ENCODE peak calls at places on chromosomes 2 and 18, in eight cellular contexts. One of them, this sample, is unnamed.

GRCh38 chr18:32552421-32553030 is 81.8 kb upstream of the GAREM1 start:
- DNase-seq in cardiac fibroblast: peak
- DNase-seq in neuronal stem cell: no peak
- DNase-seq in pulmonary artery endothelial cell: peak
- DNase-seq in mesothelial cell of epicardium: no peak
- DNase-seq in tibial nerve: no peak
- DNase-seq in ELR: peak
- DNase-seq in cardiac muscle cell: peak
- DNase-seq in this sample: peak

GRCh38 chr18:2538236-2538635 is 33.1 kb downstream of the METTL4 start:
- DNase-seq in cardiac fibroblast: no peak
- DNase-seq in neuronal stem cell: no peak
- DNase-seq in pulmonary artery endothelial cell: no peak
- DNase-seq in mesothelial cell of epicardium: no peak
- DNase-seq in tibial nerve: no peak
- DNase-seq in ELR: no peak
- DNase-seq in cardiac muscle cell: no peak
- DNase-seq in this sample: no peak

GRCh38 chr18:61194726-61195125 is 138.5 kb upstream of the CDH20 start:
- DNase-seq in cardiac fibroblast: no peak
- DNase-seq in neuronal stem cell: no peak
- DNase-seq in pulmonary artery endothelial cell: no peak
- DNase-seq in mesothelial cell of epicardium: no peak
- DNase-seq in tibial nerve: no peak
- DNase-seq in ELR: no peak
- DNase-seq in cardiac muscle cell: no peak
- DNase-seq in this sample: no peak

GRCh38 chr2:118718921-118719320 is 128.5 kb downstream of the EN1 start:
- DNase-seq in cardiac fibroblast: no peak
- DNase-seq in neuronal stem cell: no peak
- DNase-seq in pulmonary artery endothelial cell: no peak
- DNase-seq in mesothelial cell of epicardium: no peak
- DNase-seq in tibial nerve: no peak
- DNase-seq in ELR: no peak
- DNase-seq in cardiac muscle cell: no peak
- DNase-seq in this sample: no peak

GRCh38 chr2:128386066-128386465 is 67.4 kb upstream of the HS6ST1 start:
- DNase-seq in cardiac fibroblast: no peak
- DNase-seq in neuronal stem cell: no peak
- DNase-seq in pulmonary artery endothelial cell: no peak
- DNase-seq in mesothelial cell of epicardium: peak
- DNase-seq in tibial nerve: no peak
- DNase-seq in ELR: no peak
- DNase-seq in cardiac muscle cell: no peak
- DNase-seq in this sample: no peak

GRCh38 chr2:12282780-12283695 is 433.7 kb upstream of the TRIB2 start:
- DNase-seq in cardiac fibroblast: no peak
- DNase-seq in neuronal stem cell: no peak
- DNase-seq in pulmonary artery endothelial cell: no peak
- DNase-seq in mesothelial cell of epicardium: no peak
- DNase-seq in tibial nerve: no peak
- DNase-seq in ELR: no peak
- DNase-seq in cardiac muscle cell: no peak
- DNase-seq in this sample: no peak

GRCh38 chr2:174342600-174343342 is 8.0 kb downstream of the SP9 start:
- DNase-seq in cardiac fibroblast: no peak
- DNase-seq in neuronal stem cell: peak
- DNase-seq in pulmonary artery endothelial cell: no peak
- DNase-seq in mesothelial cell of epicardium: no peak
- DNase-seq in tibial nerve: no peak
- DNase-seq in ELR: no peak
- DNase-seq in cardiac muscle cell: no peak
- DNase-seq in this sample: no peak

GRCh38 chr2:126945118-126945517 is 46.4 kb downstream of the TEX51 start:
- DNase-seq in cardiac fibroblast: no peak
- DNase-seq in neuronal stem cell: no peak
- DNase-seq in pulmonary artery endothelial cell: no peak
- DNase-seq in mesothelial cell of epicardium: no peak
- DNase-seq in tibial nerve: no peak
- DNase-seq in ELR: no peak
- DNase-seq in cardiac muscle cell: no peak
- DNase-seq in this sample: peak

GRCh38 chr2:87403893-87404175 is 344.1 kb upstream of the PLGLB2 start:
- DNase-seq in cardiac fibroblast: no peak
- DNase-seq in neuronal stem cell: no peak
- DNase-seq in pulmonary artery endothelial cell: no peak
- DNase-seq in mesothelial cell of epicardium: no peak
- DNase-seq in tibial nerve: no peak
- DNase-seq in ELR: no peak
- DNase-seq in cardiac muscle cell: no peak
- DNase-seq in this sample: no peak

GRCh38 chr18:76874643-76875389 is 52.5 kb downstream of the ZNF236 start:
- DNase-seq in cardiac fibroblast: no peak
- DNase-seq in neuronal stem cell: no peak
- DNase-seq in pulmonary artery endothelial cell: no peak
- DNase-seq in mesothelial cell of epicardium: no peak
- DNase-seq in tibial nerve: no peak
- DNase-seq in ELR: no peak
- DNase-seq in cardiac muscle cell: no peak
- DNase-seq in this sample: no peak

GRCh38 chr18:44107187-44107586 is 573.5 kb upstream of the SETBP1 start:
- DNase-seq in cardiac fibroblast: peak
- DNase-seq in neuronal stem cell: no peak
- DNase-seq in pulmonary artery endothelial cell: no peak
- DNase-seq in mesothelial cell of epicardium: no peak
- DNase-seq in tibial nerve: no peak
- DNase-seq in ELR: no peak
- DNase-seq in cardiac muscle cell: no peak
- DNase-seq in this sample: no peak

GRCh38 chr2:69062307-69062706 is 49.3 kb downstream of the ANTXR1 start:
- DNase-seq in cardiac fibroblast: peak
- DNase-seq in neuronal stem cell: no peak
- DNase-seq in pulmonary artery endothelial cell: no peak
- DNase-seq in mesothelial cell of epicardium: no peak
- DNase-seq in tibial nerve: no peak
- DNase-seq in ELR: no peak
- DNase-seq in cardiac muscle cell: no peak
- DNase-seq in this sample: no peak

GRCh38 chr2:163887182-163887581 is 151.4 kb upstream of the FIGN start:
- DNase-seq in cardiac fibroblast: no peak
- DNase-seq in neuronal stem cell: no peak
- DNase-seq in pulmonary artery endothelial cell: no peak
- DNase-seq in mesothelial cell of epicardium: no peak
- DNase-seq in tibial nerve: no peak
- DNase-seq in ELR: peak
- DNase-seq in cardiac muscle cell: no peak
- DNase-seq in this sample: no peak

GRCh38 chr2:217996345-217996744 is 6.5 kb downstream of the TNS1 start:
- DNase-seq in cardiac fibroblast: peak
- DNase-seq in neuronal stem cell: no peak
- DNase-seq in pulmonary artery endothelial cell: no peak
- DNase-seq in mesothelial cell of epicardium: no peak
- DNase-seq in tibial nerve: no peak
- DNase-seq in ELR: peak
- DNase-seq in cardiac muscle cell: no peak
- DNase-seq in this sample: no peak

GRCh38 chr2:72271766-72272615 is 124.3 kb upstream of the CYP26B1 start:
- DNase-seq in cardiac fibroblast: no peak
- DNase-seq in neuronal stem cell: no peak
- DNase-seq in pulmonary artery endothelial cell: peak
- DNase-seq in mesothelial cell of epicardium: no peak
- DNase-seq in tibial nerve: no peak
- DNase-seq in ELR: no peak
- DNase-seq in cardiac muscle cell: no peak
- DNase-seq in this sample: no peak

GRCh38 chr18:36397033-36397432 is 99.5 kb downstream of the FHOD3 start:
- DNase-seq in cardiac fibroblast: no peak
- DNase-seq in neuronal stem cell: no peak
- DNase-seq in pulmonary artery endothelial cell: no peak
- DNase-seq in mesothelial cell of epicardium: no peak
- DNase-seq in tibial nerve: no peak
- DNase-seq in ELR: no peak
- DNase-seq in cardiac muscle cell: no peak
- DNase-seq in this sample: no peak

GRCh38 chr2:236887519-236887918 is 198.2 kb upstream of the COPS8 start:
- DNase-seq in cardiac fibroblast: peak
- DNase-seq in neuronal stem cell: no peak
- DNase-seq in pulmonary artery endothelial cell: peak
- DNase-seq in mesothelial cell of epicardium: no peak
- DNase-seq in tibial nerve: no peak
- DNase-seq in ELR: peak
- DNase-seq in cardiac muscle cell: no peak
- DNase-seq in this sample: no peak

GRCh38 chr2:7613831-7614230 is 696.6 kb downstream of the RNF144A start:
- DNase-seq in cardiac fibroblast: no peak
- DNase-seq in neuronal stem cell: no peak
- DNase-seq in pulmonary artery endothelial cell: no peak
- DNase-seq in mesothelial cell of epicardium: no peak
- DNase-seq in tibial nerve: no peak
- DNase-seq in ELR: no peak
- DNase-seq in cardiac muscle cell: no peak
- DNase-seq in this sample: no peak

GRCh38 chr18:44564922-44565321 is 115.8 kb upstream of the SETBP1 start:
- DNase-seq in cardiac fibroblast: peak
- DNase-seq in neuronal stem cell: no peak
- DNase-seq in pulmonary artery endothelial cell: no peak
- DNase-seq in mesothelial cell of epicardium: no peak
- DNase-seq in tibial nerve: no peak
- DNase-seq in ELR: no peak
- DNase-seq in cardiac muscle cell: peak
- DNase-seq in this sample: no peak

GRCh38 chr2:69013837-69014796 is 1.1 kb downstream of the ANTXR1 start:
- DNase-seq in cardiac fibroblast: peak
- DNase-seq in neuronal stem cell: no peak
- DNase-seq in pulmonary artery endothelial cell: no peak
- DNase-seq in mesothelial cell of epicardium: no peak
- DNase-seq in tibial nerve: no peak
- DNase-seq in ELR: peak
- DNase-seq in cardiac muscle cell: peak
- DNase-seq in this sample: peak

GRCh38 chr2:85846411-85846810 is 42.4 kb downstream of the ST3GAL5 start:
- DNase-seq in cardiac fibroblast: peak
- DNase-seq in neuronal stem cell: no peak
- DNase-seq in pulmonary artery endothelial cell: no peak
- DNase-seq in mesothelial cell of epicardium: no peak
- DNase-seq in tibial nerve: no peak
- DNase-seq in ELR: peak
- DNase-seq in cardiac muscle cell: no peak
- DNase-seq in this sample: no peak

GRCh38 chr2:185201063-185201462 is 537.5 kb upstream of the FSIP2 start:
- DNase-seq in cardiac fibroblast: no peak
- DNase-seq in neuronal stem cell: no peak
- DNase-seq in pulmonary artery endothelial cell: no peak
- DNase-seq in mesothelial cell of epicardium: no peak
- DNase-seq in tibial nerve: no peak
- DNase-seq in ELR: no peak
- DNase-seq in cardiac muscle cell: no peak
- DNase-seq in this sample: no peak

GRCh38 chr2:105752691-105753090 is 8.0 kb downstream of the NCK2 start:
- DNase-seq in cardiac fibroblast: no peak
- DNase-seq in neuronal stem cell: no peak
- DNase-seq in pulmonary artery endothelial cell: no peak
- DNase-seq in mesothelial cell of epicardium: no peak
- DNase-seq in tibial nerve: no peak
- DNase-seq in ELR: no peak
- DNase-seq in cardiac muscle cell: no peak
- DNase-seq in this sample: no peak

GRCh38 chr2:188316791-188317423 is 25.2 kb downstream of the GULP1 start:
- DNase-seq in cardiac fibroblast: no peak
- DNase-seq in neuronal stem cell: no peak
- DNase-seq in pulmonary artery endothelial cell: no peak
- DNase-seq in mesothelial cell of epicardium: no peak
- DNase-seq in tibial nerve: no peak
- DNase-seq in ELR: no peak
- DNase-seq in cardiac muscle cell: no peak
- DNase-seq in this sample: no peak

GRCh38 chr18:77146249-77147080 is 13.9 kb upstream of the MBP start:
- DNase-seq in cardiac fibroblast: no peak
- DNase-seq in neuronal stem cell: no peak
- DNase-seq in pulmonary artery endothelial cell: no peak
- DNase-seq in mesothelial cell of epicardium: no peak
- DNase-seq in tibial nerve: no peak
- DNase-seq in ELR: no peak
- DNase-seq in cardiac muscle cell: no peak
- DNase-seq in this sample: no peak

GRCh38 chr18:29087616-29088246 is 910.8 kb upstream of the CDH2 start:
- DNase-seq in cardiac fibroblast: no peak
- DNase-seq in neuronal stem cell: no peak
- DNase-seq in pulmonary artery endothelial cell: no peak
- DNase-seq in mesothelial cell of epicardium: no peak
- DNase-seq in tibial nerve: no peak
- DNase-seq in ELR: no peak
- DNase-seq in cardiac muscle cell: no peak
- DNase-seq in this sample: no peak

GRCh38 chr2:121664086-121664485 is 14.8 kb upstream of the CLASP1 start:
- DNase-seq in cardiac fibroblast: no peak
- DNase-seq in neuronal stem cell: no peak
- DNase-seq in pulmonary artery endothelial cell: no peak
- DNase-seq in mesothelial cell of epicardium: no peak
- DNase-seq in tibial nerve: no peak
- DNase-seq in ELR: peak
- DNase-seq in cardiac muscle cell: no peak
- DNase-seq in this sample: no peak

GRCh38 chr2:1641498-1641897 is 102.8 kb downstream of the PXDN start:
- DNase-seq in cardiac fibroblast: no peak
- DNase-seq in neuronal stem cell: peak
- DNase-seq in pulmonary artery endothelial cell: no peak
- DNase-seq in mesothelial cell of epicardium: no peak
- DNase-seq in tibial nerve: no peak
- DNase-seq in ELR: no peak
- DNase-seq in cardiac muscle cell: peak
- DNase-seq in this sample: no peak

GRCh38 chr2:72115361-72116080 is 32.1 kb downstream of the CYP26B1 start:
- DNase-seq in cardiac fibroblast: peak
- DNase-seq in neuronal stem cell: no peak
- DNase-seq in pulmonary artery endothelial cell: peak
- DNase-seq in mesothelial cell of epicardium: peak
- DNase-seq in tibial nerve: no peak
- DNase-seq in ELR: peak
- DNase-seq in cardiac muscle cell: no peak
- DNase-seq in this sample: peak

GRCh38 chr2:11784747-11785610 is 38.5 kb downstream of the LPIN1 start:
- DNase-seq in cardiac fibroblast: peak
- DNase-seq in neuronal stem cell: peak
- DNase-seq in pulmonary artery endothelial cell: no peak
- DNase-seq in mesothelial cell of epicardium: peak
- DNase-seq in tibial nerve: no peak
- DNase-seq in ELR: peak
- DNase-seq in cardiac muscle cell: peak
- DNase-seq in this sample: peak

GRCh38 chr2:224938670-224939309 is 103.5 kb downstream of the DOCK10 start:
- DNase-seq in cardiac fibroblast: peak
- DNase-seq in neuronal stem cell: peak
- DNase-seq in pulmonary artery endothelial cell: peak
- DNase-seq in mesothelial cell of epicardium: no peak
- DNase-seq in tibial nerve: no peak
- DNase-seq in ELR: peak
- DNase-seq in cardiac muscle cell: peak
- DNase-seq in this sample: peak

GRCh38 chr18:8562065-8562464 is 47.2 kb upstream of the RAB12 start:
- DNase-seq in cardiac fibroblast: no peak
- DNase-seq in neuronal stem cell: no peak
- DNase-seq in pulmonary artery endothelial cell: no peak
- DNase-seq in mesothelial cell of epicardium: no peak
- DNase-seq in tibial nerve: no peak
- DNase-seq in ELR: no peak
- DNase-seq in cardiac muscle cell: no peak
- DNase-seq in this sample: no peak

GRCh38 chr2:148654414-148654813 is 9.9 kb downstream of the EPC2 start:
- DNase-seq in cardiac fibroblast: no peak
- DNase-seq in neuronal stem cell: no peak
- DNase-seq in pulmonary artery endothelial cell: no peak
- DNase-seq in mesothelial cell of epicardium: no peak
- DNase-seq in tibial nerve: no peak
- DNase-seq in ELR: no peak
- DNase-seq in cardiac muscle cell: no peak
- DNase-seq in this sample: no peak

This sample was measured in SJCRH30.